ENCODE peak calls at places on chromosomes 7 and 10, in eight cellular contexts. One of them, this sample, is unnamed.

GRCh38 chr7:121960678-121961461 is 87.9 kb downstream of the PTPRZ1 start:
- DNase-seq in neural progenitor cell: peak
- DNase-seq in SK-N-SH: no peak
- DNase-seq in OCI-LY7: no peak
- DNase-seq in HCT116: peak
- DNase-seq in GM23248: peak
- DNase-seq in hepatocyte: peak
- DNase-seq in PC-3: peak
- DNase-seq in this sample: no peak

GRCh38 chr7:14841850-14842249 is 60.7 kb downstream of the DGKB start:
- DNase-seq in HCT116: no peak
- DNase-seq in neural progenitor cell: no peak
- DNase-seq in hepatocyte: no peak
- DNase-seq in GM23248: peak
- DNase-seq in OCI-LY7: no peak
- DNase-seq in SK-N-SH: no peak
- DNase-seq in PC-3: peak
- DNase-seq in this sample: no peak

GRCh38 chr7:36303202-36304098 is 86.2 kb upstream of the ANLN start:
- DNase-seq in PC-3: peak
- DNase-seq in neural progenitor cell: peak
- DNase-seq in GM23248: peak
- DNase-seq in hepatocyte: peak
- DNase-seq in OCI-LY7: no peak
- DNase-seq in HCT116: peak
- DNase-seq in SK-N-SH: peak
- DNase-seq in this sample: no peak

GRCh38 chr7:88386757-88387156 is 80.1 kb upstream of the STEAP4 start:
- DNase-seq in neural progenitor cell: no peak
- DNase-seq in OCI-LY7: no peak
- DNase-seq in HCT116: no peak
- DNase-seq in SK-N-SH: no peak
- DNase-seq in hepatocyte: no peak
- DNase-seq in GM23248: no peak
- DNase-seq in PC-3: no peak
- DNase-seq in this sample: no peak

GRCh38 chr10:28463676-28464395 is 69.1 kb upstream of the WAC start:
- DNase-seq in PC-3: no peak
- DNase-seq in GM23248: no peak
- DNase-seq in hepatocyte: no peak
- DNase-seq in OCI-LY7: no peak
- DNase-seq in SK-N-SH: no peak
- DNase-seq in neural progenitor cell: no peak
- DNase-seq in HCT116: no peak
- DNase-seq in this sample: no peak

GRCh38 chr10:14302035-14302434 is 28.7 kb downstream of the FRMD4A start:
- DNase-seq in PC-3: peak
- DNase-seq in HCT116: no peak
- DNase-seq in SK-N-SH: no peak
- DNase-seq in hepatocyte: no peak
- DNase-seq in neural progenitor cell: peak
- DNase-seq in OCI-LY7: peak
- DNase-seq in GM23248: peak
- DNase-seq in this sample: peak

GRCh38 chr10:131215776-131216175 is 95.7 kb downstream of the TCERG1L start:
- DNase-seq in HCT116: no peak
- DNase-seq in SK-N-SH: no peak
- DNase-seq in neural progenitor cell: no peak
- DNase-seq in PC-3: no peak
- DNase-seq in GM23248: no peak
- DNase-seq in OCI-LY7: no peak
- DNase-seq in hepatocyte: no peak
- DNase-seq in this sample: no peak

GRCh38 chr7:15750741-15751140 is 64.3 kb upstream of the MEOX2 start:
- DNase-seq in SK-N-SH: no peak
- DNase-seq in HCT116: no peak
- DNase-seq in GM23248: peak
- DNase-seq in OCI-LY7: no peak
- DNase-seq in hepatocyte: no peak
- DNase-seq in PC-3: no peak
- DNase-seq in neural progenitor cell: no peak
- DNase-seq in this sample: no peak

GRCh38 chr7:124701955-124702354 is 63.6 kb downstream of the GPR37 start:
- DNase-seq in hepatocyte: no peak
- DNase-seq in SK-N-SH: no peak
- DNase-seq in PC-3: peak
- DNase-seq in neural progenitor cell: no peak
- DNase-seq in GM23248: no peak
- DNase-seq in HCT116: no peak
- DNase-seq in OCI-LY7: no peak
- DNase-seq in this sample: no peak

GRCh38 chr7:68680235-68680872 is 917.9 kb upstream of the AUTS2 start:
- DNase-seq in HCT116: no peak
- DNase-seq in neural progenitor cell: no peak
- DNase-seq in SK-N-SH: no peak
- DNase-seq in OCI-LY7: no peak
- DNase-seq in PC-3: no peak
- DNase-seq in GM23248: no peak
- DNase-seq in hepatocyte: no peak
- DNase-seq in this sample: no peak

GRCh38 chr7:157840174-157840912 is 503.5 kb downstream of the DNAJB6 start:
- DNase-seq in PC-3: no peak
- DNase-seq in HCT116: no peak
- DNase-seq in SK-N-SH: no peak
- DNase-seq in OCI-LY7: no peak
- DNase-seq in neural progenitor cell: no peak
- DNase-seq in hepatocyte: no peak
- DNase-seq in GM23248: no peak
- DNase-seq in this sample: no peak

GRCh38 chr10:75555323-75555722 is 123.9 kb downstream of the LRMDA start:
- DNase-seq in hepatocyte: no peak
- DNase-seq in PC-3: no peak
- DNase-seq in SK-N-SH: no peak
- DNase-seq in neural progenitor cell: no peak
- DNase-seq in OCI-LY7: no peak
- DNase-seq in HCT116: no peak
- DNase-seq in GM23248: no peak
- DNase-seq in this sample: no peak

GRCh38 chr10:3460420-3461128 is 288.0 kb upstream of the PITRM1 start:
- DNase-seq in PC-3: no peak
- DNase-seq in SK-N-SH: no peak
- DNase-seq in GM23248: no peak
- DNase-seq in OCI-LY7: no peak
- DNase-seq in neural progenitor cell: no peak
- DNase-seq in HCT116: no peak
- DNase-seq in hepatocyte: no peak
- DNase-seq in this sample: no peak

GRCh38 chr10:26457088-26457487 is 18.9 kb downstream of the APBB1IP start:
- DNase-seq in GM23248: no peak
- DNase-seq in SK-N-SH: no peak
- DNase-seq in hepatocyte: no peak
- DNase-seq in PC-3: no peak
- DNase-seq in OCI-LY7: peak
- DNase-seq in neural progenitor cell: no peak
- DNase-seq in HCT116: no peak
- DNase-seq in this sample: no peak

GRCh38 chr10:123967626-123968243 is 76.1 kb upstream of the CPXM2 start:
- DNase-seq in OCI-LY7: peak
- DNase-seq in HCT116: peak
- DNase-seq in GM23248: peak
- DNase-seq in PC-3: peak
- DNase-seq in hepatocyte: peak
- DNase-seq in SK-N-SH: peak
- DNase-seq in neural progenitor cell: peak
- DNase-seq in this sample: peak

GRCh38 chr10:96276426-96276825 is 5.1 kb upstream of the BLNK start:
- DNase-seq in hepatocyte: no peak
- DNase-seq in OCI-LY7: no peak
- DNase-seq in neural progenitor cell: no peak
- DNase-seq in GM23248: no peak
- DNase-seq in HCT116: no peak
- DNase-seq in SK-N-SH: no peak
- DNase-seq in PC-3: no peak
- DNase-seq in this sample: no peak

GRCh38 chr7:140526901-140527664 is 47.8 kb upstream of the MKRN1 start:
- DNase-seq in hepatocyte: no peak
- DNase-seq in SK-N-SH: no peak
- DNase-seq in HCT116: no peak
- DNase-seq in OCI-LY7: no peak
- DNase-seq in PC-3: no peak
- DNase-seq in neural progenitor cell: no peak
- DNase-seq in GM23248: no peak
- DNase-seq in this sample: no peak

GRCh38 chr10:123906884-123907652 is 15.5 kb upstream of the CPXM2 start:
- DNase-seq in GM23248: no peak
- DNase-seq in neural progenitor cell: no peak
- DNase-seq in HCT116: no peak
- DNase-seq in PC-3: no peak
- DNase-seq in OCI-LY7: no peak
- DNase-seq in SK-N-SH: no peak
- DNase-seq in hepatocyte: no peak
- DNase-seq in this sample: no peak

GRCh38 chr7:135168001-135168400 is 2.5 kb downstream of the CYREN start:
- DNase-seq in GM23248: peak
- DNase-seq in hepatocyte: peak
- DNase-seq in SK-N-SH: no peak
- DNase-seq in PC-3: no peak
- DNase-seq in neural progenitor cell: no peak
- DNase-seq in HCT116: no peak
- DNase-seq in OCI-LY7: no peak
- DNase-seq in this sample: no peak

GRCh38 chr10:17240617-17241016 is 12.6 kb downstream of the VIM start:
- DNase-seq in OCI-LY7: no peak
- DNase-seq in GM23248: peak
- DNase-seq in HCT116: no peak
- DNase-seq in hepatocyte: no peak
- DNase-seq in SK-N-SH: no peak
- DNase-seq in PC-3: no peak
- DNase-seq in neural progenitor cell: no peak
- DNase-seq in this sample: no peak

DNA sequence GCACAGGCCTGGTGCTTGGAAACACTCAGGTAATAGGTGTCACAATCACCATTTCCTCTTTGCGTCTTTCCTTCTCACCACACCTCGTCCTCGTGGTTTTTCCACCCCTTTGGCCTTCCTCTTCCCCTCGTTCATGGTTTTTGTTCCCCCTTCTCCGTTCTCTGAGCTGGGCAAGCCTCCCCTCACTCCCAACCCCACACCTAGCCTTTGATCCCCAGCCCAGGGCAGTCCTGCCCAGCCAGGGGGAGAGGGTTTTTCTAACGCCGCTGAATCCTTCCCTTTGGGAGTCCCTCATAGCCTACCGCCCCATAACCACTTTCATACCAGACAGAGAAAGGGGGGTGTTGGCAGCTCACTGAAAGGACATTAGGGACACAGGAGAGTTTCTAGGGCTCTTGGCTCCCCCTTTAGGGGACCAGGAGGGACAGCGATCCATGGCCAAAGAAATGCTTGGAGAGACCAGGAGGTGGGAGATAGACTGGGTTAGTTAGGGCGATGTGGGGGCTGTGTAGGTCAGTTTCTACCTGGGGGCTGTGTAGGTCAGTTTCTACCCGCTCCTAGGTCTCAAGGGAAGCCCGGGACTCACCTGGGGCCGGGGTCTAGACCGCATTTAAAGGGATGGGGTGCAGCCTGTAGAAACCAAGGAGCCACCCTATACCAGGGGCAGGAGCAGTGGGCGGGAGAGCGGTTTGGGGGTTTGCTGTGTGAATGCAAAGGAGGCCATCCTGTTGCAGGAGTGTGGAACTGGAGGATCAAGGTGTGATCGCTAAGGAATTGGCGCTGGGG is 1.4 kb downstream of the EPHB4 start:
- DNase-seq in PC-3: peak
- DNase-seq in neural progenitor cell: peak
- DNase-seq in HCT116: no peak
- DNase-seq in GM23248: peak
- DNase-seq in OCI-LY7: no peak
- DNase-seq in hepatocyte: peak
- DNase-seq in SK-N-SH: peak
- DNase-seq in this sample: peak
- H3K4me3 ChIP-seq in PC-3: peak
- H3K4me3 ChIP-seq in neural progenitor cell: peak
- H3K4me3 ChIP-seq in HCT116: peak
- H3K4me3 ChIP-seq in GM23248: peak
- H3K4me3 ChIP-seq in OCI-LY7: no peak
- H3K4me3 ChIP-seq in hepatocyte: peak
- H3K4me3 ChIP-seq in SK-N-SH: peak
- H3K4me3 ChIP-seq in this sample: peak

DNA sequence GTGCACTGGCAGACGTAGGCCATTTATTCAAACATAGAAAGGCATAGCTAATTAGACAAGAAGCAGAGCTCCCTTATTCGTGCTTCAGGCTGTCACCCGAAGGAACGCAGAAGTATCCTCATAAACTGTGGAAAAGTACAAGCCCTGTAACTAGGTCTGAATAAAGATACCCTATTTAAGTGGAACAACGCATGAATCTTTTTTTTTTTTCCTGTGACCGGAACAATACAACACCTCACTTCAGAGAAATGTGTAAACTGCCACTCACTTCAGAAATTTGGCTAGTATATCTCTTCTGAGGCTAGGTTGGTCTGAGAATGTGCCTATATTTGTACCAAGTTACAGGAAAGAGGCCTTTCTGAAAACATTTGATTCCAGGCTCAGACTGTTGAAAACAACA is 8.0 kb upstream of the CSTF2T start:
- DNase-seq in neural progenitor cell: no peak
- DNase-seq in GM23248: no peak
- DNase-seq in HCT116: no peak
- DNase-seq in hepatocyte: no peak
- DNase-seq in SK-N-SH: no peak
- DNase-seq in OCI-LY7: no peak
- DNase-seq in PC-3: no peak
- DNase-seq in this sample: no peak
- TF ChIP-seq EZH2phosphoT487 in neural progenitor cell: no peak
- TF ChIP-seq EZH2phosphoT487 in GM23248: no peak
- TF ChIP-seq EZH2phosphoT487 in HCT116: no peak
- TF ChIP-seq EZH2phosphoT487 in hepatocyte: no peak
- TF ChIP-seq EZH2phosphoT487 in SK-N-SH: no peak
- TF ChIP-seq EZH2phosphoT487 in OCI-LY7: no peak
- TF ChIP-seq EZH2phosphoT487 in PC-3: no peak
- TF ChIP-seq EZH2phosphoT487 in this sample: no peak

GRCh38 chr10:23326541-23327307 is 17.9 kb downstream of the C10orf67 start:
- DNase-seq in GM23248: no peak
- DNase-seq in SK-N-SH: no peak
- DNase-seq in hepatocyte: no peak
- DNase-seq in OCI-LY7: no peak
- DNase-seq in neural progenitor cell: no peak
- DNase-seq in HCT116: no peak
- DNase-seq in PC-3: no peak
- DNase-seq in this sample: no peak
- H3K4me3 ChIP-seq in GM23248: no peak
- H3K4me3 ChIP-seq in SK-N-SH: no peak
- H3K4me3 ChIP-seq in hepatocyte: no peak
- H3K4me3 ChIP-seq in OCI-LY7: no peak
- H3K4me3 ChIP-seq in neural progenitor cell: no peak
- H3K4me3 ChIP-seq in HCT116: no peak
- H3K4me3 ChIP-seq in PC-3: no peak
- H3K4me3 ChIP-seq in this sample: no peak

GRCh38 chr10:118504044-118504944 is 91.2 kb downstream of the PRLHR start:
- DNase-seq in HCT116: peak
- DNase-seq in OCI-LY7: no peak
- DNase-seq in SK-N-SH: no peak
- DNase-seq in PC-3: peak
- DNase-seq in hepatocyte: peak
- DNase-seq in neural progenitor cell: peak
- DNase-seq in GM23248: peak
- DNase-seq in this sample: peak
- TF ChIP-seq EZH2phosphoT487 in HCT116: no peak
- TF ChIP-seq EZH2phosphoT487 in OCI-LY7: no peak
- TF ChIP-seq EZH2phosphoT487 in SK-N-SH: no peak
- TF ChIP-seq EZH2phosphoT487 in PC-3: no peak
- TF ChIP-seq EZH2phosphoT487 in hepatocyte: no peak
- TF ChIP-seq EZH2phosphoT487 in neural progenitor cell: no peak
- TF ChIP-seq EZH2phosphoT487 in GM23248: no peak
- TF ChIP-seq EZH2phosphoT487 in this sample: no peak

GRCh38 chr7:152924826-152925411 is 165.4 kb downstream of the ACTR3B start:
- DNase-seq in PC-3: no peak
- DNase-seq in OCI-LY7: no peak
- DNase-seq in SK-N-SH: peak
- DNase-seq in GM23248: no peak
- DNase-seq in neural progenitor cell: peak
- DNase-seq in hepatocyte: no peak
- DNase-seq in HCT116: no peak
- DNase-seq in this sample: peak
- H3K4me3 ChIP-seq in PC-3: no peak
- H3K4me3 ChIP-seq in OCI-LY7: no peak
- H3K4me3 ChIP-seq in SK-N-SH: no peak
- H3K4me3 ChIP-seq in GM23248: no peak
- H3K4me3 ChIP-seq in neural progenitor cell: peak
- H3K4me3 ChIP-seq in hepatocyte: peak
- H3K4me3 ChIP-seq in HCT116: no peak
- H3K4me3 ChIP-seq in this sample: peak

This sample was measured in GM23338.